ENCODE peak calls at places on chromosomes 5 and 9, in ten cellular contexts. L is IMR-90, C is cardiac fibroblast, M is neural crest cell, B is spleen, S is esophagus squamous epithelium, J is Calu3, G is right atrium auricular region, D is endodermal cell, U is chondrocyte. N is an unnamed sample.

GRCh38 chr5:96074460-96075254 is 113.0 kb upstream of the ELL2 start:
- DNase-seq in L (no peak), C (no peak), M (no peak), B (no peak), S (no peak), J (no peak), G (no peak), D (no peak), U (no peak), N (no peak)

GRCh38 chr9:37466037-37466709 is 923 bp upstream of the ZBTB5 start:
- DNase-seq in L (no peak), C (peak; percentile 91), M (peak; percentile 67), B (peak; percentile 92), S (peak; percentile 14), J (no peak), G (peak; percentile 90), D (peak; percentile 96), U (no peak), N (peak; percentile 48)

GRCh38 chr5:121031487-121031886 is 567.4 kb downstream of the PRR16 start:
- DNase-seq in L (no peak), C (no peak), M (no peak), B (no peak), S (no peak), J (no peak), G (no peak), D (no peak), U (no peak), N (no peak)

GRCh38 chr9:93298498-93299417 is 114.8 kb downstream of the WNK2 start:
- DNase-seq in L (no peak), C (no peak), M (no peak), B (peak; percentile 67), S (no peak), J (no peak), G (peak; percentile 51), D (peak; percentile 46), U (peak; percentile 88), N (no peak)

GRCh38 chr9:10274156-10274555 is 338.6 kb downstream of the PTPRD start:
- DNase-seq in L (no peak), C (no peak), M (no peak), B (no peak), S (no peak), J (no peak), G (no peak), D (no peak), U (no peak), N (no peak)

GRCh38 chr5:154273028-154273617 is 82.6 kb downstream of the GALNT10 start:
- DNase-seq in L (peak; percentile 21), C (peak; percentile 50), M (no peak), B (no peak), S (no peak), J (no peak), G (no peak), D (peak; percentile 42), U (no peak), N (no peak)

GRCh38 chr5:77852514-77853352 is 76.6 kb upstream of the TBCA start:
- DNase-seq in L (peak; percentile 78), C (peak; percentile 60), M (peak; percentile 60), B (peak; percentile 83), S (no peak), J (no peak), G (no peak), D (peak; percentile 88), U (no peak), N (no peak)

GRCh38 chr5:170591055-170591454 is 87.2 kb downstream of the KCNIP1 start:
- DNase-seq in L (no peak), C (peak; percentile 2), M (no peak), B (no peak), S (no peak), J (no peak), G (no peak), D (no peak), U (no peak), N (no peak)

GRCh38 chr9:134381671-134382505 is 55.6 kb downstream of the RXRA start:
- DNase-seq in L (no peak), C (no peak), M (no peak), B (peak; percentile 92), S (no peak), J (no peak), G (no peak), D (no peak), U (no peak), N (no peak)

GRCh38 chr5:74241751-74242140 is 398.8 kb downstream of the ENC1 start:
- DNase-seq in L (peak; percentile 34), C (peak; percentile 43), M (no peak), B (no peak), S (no peak), J (peak; percentile 84), G (no peak), D (peak; percentile 54), U (no peak), N (no peak)

GRCh38 chr9:70614786-70615565 is 200.5 kb upstream of the KLF9 start:
- DNase-seq in L (no peak), C (no peak), M (no peak), B (no peak), S (no peak), J (no peak), G (no peak), D (no peak), U (no peak), N (no peak)

GRCh38 chr5:170986598-170986997 is 124.8 kb downstream of the RANBP17 start:
- DNase-seq in L (peak; percentile 42), C (peak; percentile 63), M (no peak), B (no peak), S (no peak), J (no peak), G (no peak), D (no peak), U (no peak), N (no peak)

GRCh38 chr9:124467410-124468060 is 17.3 kb downstream of the ADGRD2 start:
- DNase-seq in L (no peak), C (no peak), M (no peak), B (peak; percentile 46), S (no peak), J (no peak), G (no peak), D (no peak), U (peak; percentile 72), N (no peak)

GRCh38 chr9:128169925-128170324 is 9.9 kb downstream of the BBLN start:
- DNase-seq in L (no peak), C (no peak), M (no peak), B (no peak), S (no peak), J (no peak), G (no peak), D (no peak), U (no peak), N (no peak)

GRCh38 chr5:6615416-6615815 is 17.4 kb downstream of the NSUN2 start:
- DNase-seq in L (no peak), C (no peak), M (no peak), B (no peak), S (no peak), J (no peak), G (no peak), D (no peak), U (no peak), N (no peak)

DNA sequence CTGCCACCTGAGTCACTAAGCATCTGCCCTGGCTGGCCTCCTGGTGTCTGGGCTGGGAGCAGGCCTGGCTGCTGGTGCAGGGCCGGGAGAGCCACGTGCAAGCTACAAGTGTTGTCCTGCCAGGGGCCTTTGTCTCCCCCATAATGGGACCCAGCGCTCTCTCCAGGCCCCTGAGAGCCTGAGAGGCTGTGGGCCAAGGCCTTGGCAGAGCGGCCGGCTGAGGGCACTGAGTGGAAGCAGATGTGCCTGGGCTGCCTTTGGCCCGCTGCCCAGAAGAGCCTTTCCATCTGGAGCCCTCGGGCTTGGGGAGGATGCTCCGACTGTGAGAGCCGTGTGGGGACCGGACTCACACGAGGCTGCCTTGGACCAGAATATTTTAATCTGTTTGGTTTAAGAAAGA is 185.5 kb downstream of the RGS3 start:
- DNase-seq in L (peak; percentile 57), C (peak; percentile 19), M (no peak), B (peak; percentile 77), S (no peak), J (no peak), G (no peak), D (peak; percentile 49), U (peak; percentile 87), N (no peak)
- TF ChIP-seq CTCF in L (no peak), C (no peak), M (no peak), B (no peak), S (no peak), J (no peak), G (no peak), D (no peak), U (no peak), N (no peak)

GRCh38 chr9:35518981-35519679 is 29.2 kb downstream of the RUSC2 start:
- DNase-seq in L (peak; percentile 58), C (peak; percentile 78), M (no peak), B (no peak), S (no peak), J (no peak), G (no peak), D (no peak), U (no peak), N (no peak)
- TF ChIP-seq CTCF in L (no peak), C (no peak), M (no peak), B (no peak), S (no peak), J (no peak), G (no peak), D (no peak), U (no peak), N (no peak)

DNA sequence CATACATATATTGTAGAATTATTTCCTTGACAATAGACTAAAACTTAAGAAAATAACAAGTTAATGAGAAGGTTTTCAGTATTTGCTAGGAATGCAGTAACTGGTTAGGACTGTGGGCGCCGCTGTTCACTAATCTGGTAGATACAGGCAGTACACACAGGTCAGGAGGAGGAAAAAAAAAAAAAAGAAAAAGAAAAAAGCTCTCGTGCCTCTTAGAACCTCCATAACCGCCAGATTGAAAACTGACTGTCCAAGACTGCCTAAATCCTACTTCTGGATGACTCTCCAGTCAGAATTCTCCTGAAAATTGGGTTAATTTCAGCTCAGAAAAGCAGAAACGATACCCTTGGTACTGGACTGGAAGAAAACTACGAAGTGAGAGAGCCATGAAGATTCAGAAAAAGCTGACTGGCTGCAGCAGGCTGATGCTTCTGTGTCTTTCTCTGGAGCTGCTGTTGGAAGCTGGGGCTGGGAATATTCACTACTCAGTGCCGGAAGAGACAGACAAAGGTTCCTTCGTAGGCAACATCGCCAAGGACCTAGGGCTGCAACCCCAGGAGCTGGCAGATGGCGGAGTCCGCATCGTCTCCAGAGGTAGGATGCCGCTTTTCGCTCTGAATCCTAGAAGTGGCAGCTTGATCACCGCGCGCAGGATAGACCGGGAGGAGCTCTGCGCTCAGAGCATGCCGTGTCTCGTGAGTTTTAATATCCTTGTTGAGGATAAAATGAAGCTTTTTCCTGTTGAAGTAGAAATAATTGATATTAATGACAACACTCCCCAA is at the start of gene PCDHGA1:
- DNase-seq in L (peak; percentile 75), C (peak; percentile 75), M (no peak), B (no peak), S (no peak), J (no peak), G (no peak), D (peak; percentile 69), U (no peak), N (no peak)
- TF ChIP-seq CTCF in L (peak; percentile 68), C (peak; percentile 72), M (peak; percentile 34), B (no peak), S (no peak), J (no peak), G (peak; percentile 63), D (peak; percentile 75), U (peak; percentile 21), N (no peak)

GRCh38 chr5:28779161-28779754 is 1740.9 kb upstream of the CDH9 start:
- DNase-seq in L (no peak), C (no peak), M (no peak), B (no peak), S (no peak), J (no peak), G (no peak), D (no peak), U (no peak), N (no peak)

GRCh38 chr5:28780083-28780692 is 1741.8 kb upstream of the CDH9 start:
- DNase-seq in L (no peak), C (no peak), M (no peak), B (no peak), S (no peak), J (no peak), G (no peak), D (no peak), U (no peak), N (no peak)
- TF ChIP-seq CTCF in L (no peak), C (no peak), M (no peak), B (no peak), S (no peak), J (no peak), G (no peak), D (no peak), U (no peak), N (no peak)